ENCODE peak calls at places on chromosomes 11 and 22, in nine cellular contexts. X is esophagus muscularis mucosa; U is skeletal muscle cell; R is uterus; H is foreskin fibroblast; L is BE2C; Y is CD8-positive, alpha-beta memory T cell; Z is colonic mucosa; K is cardiac fibroblast. G is an unnamed sample.
A peak's percentile ranks its signal among the peaks of the same experiment; 100 is the strongest.

GRCh38 chr22:20017622-20017958 is 967 bp upstream of the ARVCF start:
- DNase-seq in X (no peak), U (no peak), R (no peak), H (no peak), L (no peak), Y (no peak), Z (no peak), K (no peak), G (no peak)

GRCh38 chr11:125075900-125076317 is 12.8 kb downstream of the SLC37A2 start:
- DNase-seq in X (no peak), U (no peak), R (no peak), H (peak; percentile 31), L (no peak), Y (no peak), Z (no peak), K (no peak), G (no peak)

GRCh38 chr11:92920295-92920694 is 49.2 kb upstream of the MTNR1B start:
- DNase-seq in X (no peak), U (no peak), R (no peak), H (no peak), L (peak; percentile 36), Y (no peak), Z (no peak), K (no peak), G (no peak)

GRCh38 chr11:75969626-75970308 is 154.8 kb downstream of the UVRAG start:
- DNase-seq in X (no peak), U (peak; percentile 56), R (no peak), H (peak; percentile 95), L (no peak), Y (no peak), Z (no peak), K (peak; percentile 20), G (no peak)

GRCh38 chr22:38422615-38423511 is 32.1 kb downstream of the KCNJ4 start:
- DNase-seq in X (no peak), U (no peak), R (no peak), H (no peak), L (no peak), Y (no peak), Z (peak; percentile 41), K (no peak), G (peak; percentile 63)

GRCh38 chr11:95144313-95145235 is 54.9 kb downstream of the ENDOD1 start:
- DNase-seq in X (no peak), U (no peak), R (no peak), H (no peak), L (peak; percentile 28), Y (no peak), Z (no peak), K (peak; percentile 50), G (no peak)

GRCh38 chr22:36355362-36355761 is 32.4 kb downstream of the MYH9 start:
- DNase-seq in X (no peak), U (no peak), R (no peak), H (peak; percentile 63), L (no peak), Y (no peak), Z (no peak), K (peak; percentile 54), G (no peak)

GRCh38 chr11:3341298-3341697 is 37.6 kb downstream of the ZNF195 start:
- DNase-seq in X (no peak), U (no peak), R (no peak), H (peak; percentile 70), L (peak; percentile 65), Y (peak; percentile 55), Z (peak; percentile 76), K (peak; percentile 15), G (no peak)

GRCh38 chr11:134312223-134312622 is 19.6 kb upstream of the GLB1L2 start:
- DNase-seq in X (peak; percentile 85), U (no peak), R (no peak), H (no peak), L (no peak), Y (no peak), Z (no peak), K (no peak), G (no peak)

GRCh38 chr11:12682730-12683500 is 8.7 kb downstream of the TEAD1 start:
- DNase-seq in X (no peak), U (no peak), R (no peak), H (no peak), L (no peak), Y (no peak), Z (no peak), K (no peak), G (no peak)

GRCh38 chr11:134252539-134253188 is 488 bp downstream of the THYN1 start:
- DNase-seq in X (no peak), U (peak; percentile 26), R (peak; percentile 24), H (peak; percentile 69), L (no peak), Y (no peak), Z (peak; percentile 42), K (no peak), G (no peak)

GRCh38 chr11:85021066-85021465 is 606.1 kb downstream of the DLG2 start:
- DNase-seq in X (no peak), U (no peak), R (no peak), H (peak; percentile 14), L (no peak), Y (no peak), Z (no peak), K (no peak), G (no peak)

GRCh38 chr11:133824593-133824992 is 20.7 kb downstream of the SPATA19 start:
- DNase-seq in X (no peak), U (no peak), R (no peak), H (no peak), L (no peak), Y (no peak), Z (no peak), K (no peak), G (no peak)

GRCh38 chr11:75035911-75036536 is 47.3 kb downstream of the NEU3 start:
- DNase-seq in X (peak; percentile 91), U (no peak), R (no peak), H (peak; percentile 57), L (peak; percentile 86), Y (no peak), Z (no peak), K (no peak), G (no peak)

GRCh38 chr22:29751139-29751538 is 15.7 kb downstream of the ZMAT5 start:
- DNase-seq in X (no peak), U (no peak), R (no peak), H (peak; percentile 22), L (no peak), Y (no peak), Z (no peak), K (peak; percentile 30), G (no peak)

GRCh38 chr22:50548046-50548912 is 2.6 kb downstream of the KLHDC7B start:
- DNase-seq in X (no peak), U (no peak), R (no peak), H (no peak), L (no peak), Y (peak; percentile 51), Z (no peak), K (peak; percentile 17), G (no peak)

GRCh38 chr11:94218372-94218771 is 86.0 kb upstream of the IZUMO1R start:
- DNase-seq in X (no peak), U (no peak), R (no peak), H (no peak), L (no peak), Y (no peak), Z (no peak), K (no peak), G (no peak)

GRCh38 chr11:64204464-64204989 is 2.0 kb upstream of the FERMT3 start:
- DNase-seq in X (no peak), U (peak; percentile 91), R (peak; percentile 88), H (peak; percentile 99), L (peak; percentile 78), Y (peak; percentile 75), Z (peak; percentile 92), K (peak; percentile 98), G (peak; percentile 87)
- H3K4me3 ChIP-seq in X (no peak overlapping the region), U (no peak overlapping the region), R (no peak overlapping the region), H (no peak overlapping the region), L (no peak overlapping the region), Y (no peak overlapping the region), Z (no peak overlapping the region), K (no peak overlapping the region), G (no peak overlapping the region)

GRCh38 chr11:129865701-129866100 is 29.7 kb downstream of the NFRKB start:
- DNase-seq in X (no peak), U (no peak), R (no peak), H (no peak), L (no peak), Y (no peak), Z (no peak), K (no peak), G (no peak)

GRCh38 chr11:129866328-129866727 is 29.1 kb downstream of the NFRKB start:
- DNase-seq in X (no peak), U (no peak), R (no peak), H (no peak), L (no peak), Y (no peak), Z (no peak), K (no peak), G (no peak)

GRCh38 chr11:129861702-129862107 is 33.7 kb downstream of the NFRKB start:
- DNase-seq in X (no peak), U (peak; percentile 79), R (peak; percentile 58), H (peak; percentile 93), L (no peak), Y (no peak), Z (peak; percentile 61), K (peak; percentile 94), G (no peak)

GRCh38 chr11:129864811-129865210 is 30.6 kb downstream of the NFRKB start:
- DNase-seq in X (no peak), U (no peak), R (no peak), H (no peak), L (no peak), Y (no peak), Z (no peak), K (no peak), G (no peak)

GRCh38 chr11:129862123-129862522 is 33.3 kb downstream of the NFRKB start:
- DNase-seq in X (no peak), U (no peak), R (no peak), H (no peak), L (no peak), Y (no peak), Z (no peak), K (no peak), G (no peak)
- H3K4me3 ChIP-seq in X (no peak overlapping the region), U (no peak overlapping the region), R (no peak overlapping the region), H (no peak overlapping the region), L (no peak overlapping the region), Y (no peak overlapping the region), Z (no peak overlapping the region), K (no peak overlapping the region), G (no peak overlapping the region)

GRCh38 chr11:1571760-1572199 is 291 bp downstream of the DUSP8 start:
- DNase-seq in X (no peak), U (no peak), R (no peak), H (no peak), L (no peak), Y (no peak), Z (no peak), K (no peak), G (no peak)
- H3K4me3 ChIP-seq in X (peak overlapping the region; percentile 76), U (peak overlapping the region; percentile 54), R (peak overlapping the region; percentile 38), H (no peak overlapping the region), L (no peak overlapping the region), Y (no peak overlapping the region), Z (peak overlapping the region; percentile 58), K (peak overlapping the region; percentile 50), G (peak overlapping the region; percentile 70)

DNA sequence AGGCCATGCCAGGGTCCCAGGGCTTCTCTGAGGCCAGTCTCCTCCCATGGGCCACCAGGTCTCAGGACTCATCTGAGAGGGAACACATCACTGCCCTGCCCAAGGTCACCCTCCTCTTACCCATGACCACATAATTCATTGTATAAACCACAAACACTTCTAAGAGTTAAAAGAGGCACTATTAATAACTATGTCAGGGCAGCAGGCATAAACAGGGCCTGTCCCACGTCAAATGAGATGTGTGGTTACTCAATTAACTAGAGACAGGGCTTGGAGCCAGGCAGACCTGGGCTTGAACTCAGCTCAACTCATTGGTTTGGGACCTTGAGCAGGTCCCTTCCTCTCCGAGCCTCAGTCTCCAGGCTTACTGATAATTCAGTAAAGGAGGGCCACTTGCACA is 33.1 kb downstream of the ARAP1 start:
- DNase-seq in X (no peak), U (no peak), R (no peak), H (no peak), L (no peak), Y (no peak), Z (no peak), K (peak; percentile 75), G (no peak)
- H3K4me3 ChIP-seq in X (no peak overlapping the region), U (no peak overlapping the region), R (no peak overlapping the region), H (no peak overlapping the region), L (no peak overlapping the region), Y (no peak overlapping the region), Z (no peak overlapping the region), K (no peak overlapping the region), G (peak overlapping the region; percentile 62)